ENCODE peak calls at places on chromosomes 11 and 22, in seven cellular contexts. B, C, M, A, E, X and Y are unnamed samples.
A peak's percentile ranks its signal among the peaks of the same experiment; 100 is the strongest.

GRCh38 chr11:102552447-102553200 is 22.1 kb upstream of the MMP7 start:
- DNase-seq in A (no peak), E (no peak), M (no peak), B (no peak), X (no peak), C (no peak), Y (no peak)

GRCh38 chr11:27703453-27703852 is 3.2 kb upstream of the BDNF start:
- DNase-seq in X (no peak), B (no peak), C (no peak), A (no peak), M (no peak), E (no peak), Y (no peak)

GRCh38 chr22:22816766-22817410 is 70.7 kb upstream of the IGLL5 start:
- DNase-seq in A (no peak), M (no peak), E (no peak), B (no peak), C (no peak), X (no peak), Y (no peak)

GRCh38 chr11:102347526-102348331 is 715 bp downstream of the BIRC2 start:
- DNase-seq in E (no peak), C (no peak), M (no peak), A (no peak), B (no peak), X (no peak), Y (peak; percentile 25)

GRCh38 chr11:35842958-35843357 is 100.9 kb upstream of the LDLRAD3 start:
- DNase-seq in A (no peak), B (no peak), C (no peak), M (no peak), X (no peak), E (no peak), Y (no peak)

GRCh38 chr11:44622721-44623258 is 57.3 kb downstream of the CD82 start:
- DNase-seq in C (no peak), B (no peak), A (no peak), E (no peak), X (peak; percentile 3), M (no peak), Y (no peak)

GRCh38 chr11:74937696-74938475 is 11.0 kb downstream of the XRRA1 start:
- DNase-seq in B (no peak), X (no peak), E (no peak), A (no peak), C (no peak), M (no peak), Y (no peak)

GRCh38 chr11:1040428-1041148 is 4.1 kb upstream of the MUC6 start:
- DNase-seq in C (no peak), M (no peak), A (no peak), X (no peak), B (no peak), E (no peak), Y (no peak)

GRCh38 chr11:75499423-75500305 is 26.1 kb downstream of the GDPD5 start:
- DNase-seq in A (no peak), M (no peak), B (no peak), C (no peak), X (no peak), E (no peak), Y (no peak)

GRCh38 chr11:133413726-133414125 is 118.6 kb downstream of the OPCML start:
- DNase-seq in A (no peak), M (no peak), X (no peak), C (no peak), B (no peak), E (no peak), Y (no peak)

GRCh38 chr22:47218671-47219070 is 456.2 kb downstream of the TBC1D22A start:
- DNase-seq in E (no peak), A (no peak), M (no peak), C (no peak), X (no peak), B (no peak), Y (no peak)

GRCh38 chr22:43053176-43053575 is 36.0 kb downstream of the TTLL1 start:
- DNase-seq in A (no peak), B (no peak), C (no peak), M (peak; percentile 37), E (no peak), X (no peak), Y (no peak)

GRCh38 chr11:36817336-36817965 is 219.4 kb upstream of the RAG2 start:
- DNase-seq in M (no peak), A (no peak), E (no peak), X (no peak), C (no peak), B (no peak), Y (no peak)

GRCh38 chr22:44583076-44583760 is 85.2 kb upstream of the RTL6 start:
- DNase-seq in X (no peak), B (no peak), M (no peak), C (no peak), E (no peak), A (no peak), Y (no peak)

GRCh38 chr22:30863161-30863833 is 105.3 kb downstream of the MORC2 start:
- DNase-seq in M (no peak), B (no peak), A (no peak), X (no peak), C (no peak), E (no peak), Y (no peak)

GRCh38 chr11:60950933-60951610 is 904 bp downstream of the SLC15A3 start:
- DNase-seq in E (no peak), A (peak; percentile 43), B (no peak), C (no peak), M (no peak), X (no peak), Y (no peak)

GRCh38 chr11:28393348-28393747 is 285.2 kb downstream of the METTL15 start:
- DNase-seq in X (peak; percentile 47), A (no peak), C (no peak), E (no peak), M (no peak), B (no peak), Y (no peak)

GRCh38 chr11:109865558-109866186 is 227.5 kb upstream of the ZC3H12C start:
- DNase-seq in A (no peak), C (no peak), B (no peak), M (no peak), E (no peak), X (peak; percentile 11), Y (peak; percentile 3)

GRCh38 chr11:35752115-35752514 is 89.5 kb downstream of the TRIM44 start:
- DNase-seq in M (no peak), X (no peak), C (no peak), B (no peak), A (no peak), E (no peak), Y (no peak)

GRCh38 chr11:2426826-2427521 is 17.3 kb downstream of the TRPM5 start:
- DNase-seq in E (no peak), C (no peak), B (no peak), X (no peak), A (no peak), M (no peak), Y (peak; percentile 80)

GRCh38 chr11:57646756-57647303 is 2.9 kb downstream of the YPEL4 start:
- DNase-seq in X (no peak), A (no peak), E (no peak), B (no peak), C (no peak), M (no peak), Y (no peak)

GRCh38 chr11:11036185-11037161 is 178.6 kb upstream of the ZBED5 start:
- DNase-seq in E (no peak), X (peak; percentile 57), A (no peak), M (peak; percentile 58), B (no peak), C (no peak), Y (no peak)